ENCODE peak calls at places on chromosomes 4 and X, in five cellular contexts. Z is NCI-H774, N is cardiac fibroblast, I is sciatic nerve, Q is neural crest cell. D is an unnamed sample.

GRCh38 chrX:24668111-24668510 is 21.0 kb upstream of the PCYT1B start:
- DNase-seq in Z (no peak), N (peak), I (no peak), Q (no peak), D (no peak)

GRCh38 chr4:118918388-118918787 is 29.7 kb downstream of the SYNPO2 start:
- DNase-seq in Z (no peak), N (peak), I (no peak), Q (no peak), D (no peak)

GRCh38 chrX:153507484-153508178 is 9.8 kb upstream of the ATP2B3 start:
- DNase-seq in Z (peak), N (peak), I (peak), Q (peak), D (peak)

GRCh38 chr4:12445711-12446110 is 1017.0 kb upstream of the HS3ST1 start:
- DNase-seq in Z (no peak), N (peak), I (no peak), Q (no peak), D (no peak)

GRCh38 chr4:39658756-39659155 is 20.1 kb upstream of the SMIM14 start:
- DNase-seq in Z (no peak), N (peak), I (no peak), Q (no peak), D (no peak)

GRCh38 chrX:21949689-21950088 is 9.2 kb downstream of the SMS start:
- DNase-seq in Z (no peak), N (no peak), I (no peak), Q (no peak), D (no peak)

GRCh38 chrX:13646154-13646549 is 6.8 kb upstream of the TCEANC start:
- DNase-seq in Z (peak), N (peak), I (peak), Q (peak), D (peak)

GRCh38 chr4:88106205-88106604 is 52.2 kb downstream of the ABCG2 start:
- DNase-seq in Z (no peak), N (no peak), I (no peak), Q (no peak), D (no peak)

GRCh38 chr4:177369372-177369771 is 59.7 kb downstream of the NEIL3 start:
- DNase-seq in Z (no peak), N (peak), I (no peak), Q (no peak), D (no peak)

GRCh38 chr4:139898293-139898692 is 232.7 kb downstream of the MGST2 start:
- DNase-seq in Z (no peak), N (no peak), I (no peak), Q (no peak), D (no peak)

GRCh38 chr4:95216636-95217035 is 332.1 kb downstream of the UNC5C start:
- DNase-seq in Z (no peak), N (no peak), I (no peak), Q (no peak), D (no peak)

GRCh38 chrX:63784902-63785692 is at the start of gene ARHGEF9:
- DNase-seq in Z (no peak), N (peak), I (peak), Q (peak), D (peak)

GRCh38 chr4:123233409-123233808 is 163.2 kb upstream of the SPRY1 start:
- DNase-seq in Z (no peak), N (peak), I (no peak), Q (no peak), D (no peak)

GRCh38 chrX:134684956-134685355 is 26.7 kb upstream of the PLAC1 start:
- DNase-seq in Z (no peak), N (no peak), I (no peak), Q (no peak), D (no peak)

GRCh38 chrX:24619647-24620046 is 27.5 kb downstream of the PCYT1B start:
- DNase-seq in Z (peak), N (peak), I (peak), Q (no peak), D (no peak)

GRCh38 chrX:148552775-148553174 is 52.4 kb downstream of the AFF2 start:
- DNase-seq in Z (no peak), N (no peak), I (no peak), Q (no peak), D (no peak)

GRCh38 chr4:770022-770421 is 55.9 kb downstream of the CPLX1 start:
- DNase-seq in Z (no peak), N (no peak), I (no peak), Q (no peak), D (no peak)

GRCh38 chr4:161522031-161522430 is 641.8 kb downstream of the FSTL5 start:
- DNase-seq in Z (peak), N (peak), I (no peak), Q (no peak), D (no peak)

GRCh38 chr4:132564920-132565319 is 584.2 kb upstream of the PCDH10 start:
- DNase-seq in Z (no peak), N (peak), I (no peak), Q (no peak), D (no peak)

GRCh38 chr4:145909773-145910172 is 28.9 kb downstream of the ZNF827 start:
- DNase-seq in Z (no peak), N (peak), I (no peak), Q (no peak), D (no peak)

GRCh38 chr4:6198768-6199343 is 1.5 kb downstream of the JAKMIP1 start:
- DNase-seq in Z (no peak), N (peak), I (peak), Q (no peak), D (peak)

GRCh38 chrX:54479471-54480122 is 16.4 kb downstream of the FGD1 start:
- DNase-seq in Z (no peak), N (peak), I (no peak), Q (no peak), D (no peak)

GRCh38 chrX:3346436-3347329 is at the start of gene MXRA5:
- DNase-seq in Z (no peak), N (peak), I (no peak), Q (peak), D (peak)

GRCh38 chr4:11625206-11625605 is 196.5 kb upstream of the HS3ST1 start:
- DNase-seq in Z (no peak), N (no peak), I (no peak), Q (no peak), D (no peak)

GRCh38 chr4:102717448-102718092 is 43.2 kb downstream of the MANBA start:
- DNase-seq in Z (no peak), N (no peak), I (no peak), Q (no peak), D (no peak)

GRCh38 chr4:1043658-1044468 is 32.4 kb downstream of the FGFRL1 start:
- DNase-seq in Z (no peak), N (peak), I (peak), Q (no peak), D (peak)

GRCh38 chr4:55096045-55096444 is 29.4 kb downstream of the KDR start:
- DNase-seq in Z (no peak), N (no peak), I (no peak), Q (no peak), D (no peak)